ENCODE peak calls at places on chromosomes 16 and 17, in four cellular contexts. Z, S, M and K are unnamed samples.

GRCh38 chr16:67652578-67653130 is 7.4 kb downstream of the ACD start:
- DNase-seq in Z (no peak), M (peak; percentile 49), S (no peak), K (no peak)

GRCh38 chr16:88928405-88929375 is 48.3 kb downstream of the CBFA2T3 start:
- DNase-seq in S (no peak), M (no peak), Z (no peak), K (peak; percentile 50)

GRCh38 chr16:31052131-31052530 is 18.8 kb downstream of the STX4 start:
- DNase-seq in M (peak; percentile 96), Z (no peak), S (no peak), K (no peak)

GRCh38 chr16:68605746-68606145 is 39.4 kb upstream of the CDH3 start:
- DNase-seq in Z (no peak), M (peak; percentile 96), S (no peak), K (no peak)

GRCh38 chr17:50063516-50064252 is 7.8 kb downstream of the ITGA3 start:
- DNase-seq in Z (no peak), S (no peak), M (peak; percentile 64), K (no peak)

GRCh38 chr17:65092262-65092661 is 35.7 kb upstream of the GNA13 start:
- DNase-seq in Z (no peak), M (peak; percentile 30), S (no peak), K (no peak)

GRCh38 chr17:5485270-5486205 is at the start of gene DERL2:
- DNase-seq in M (peak; percentile 20), Z (no peak), S (no peak), K (no peak)

GRCh38 chr17:68865584-68865983 is 89.6 kb downstream of the ABCA8 start:
- DNase-seq in S (no peak), Z (no peak), M (no peak), K (no peak)

GRCh38 chr16:88461291-88462269 is 8.5 kb downstream of the ZFPM1 start:
- DNase-seq in M (no peak), Z (no peak), S (no peak), K (no peak)

GRCh38 chr17:63626551-63627228 is 4.5 kb downstream of the MAP3K3 start:
- DNase-seq in M (peak; percentile 13), S (no peak), Z (no peak), K (no peak)

GRCh38 chr17:61219460-61219859 is 180.2 kb upstream of the TBX2 start:
- DNase-seq in S (no peak), Z (no peak), M (no peak), K (peak; percentile 22)

GRCh38 chr16:78537511-78537910 is 438.1 kb downstream of the WWOX start:
- DNase-seq in M (no peak), Z (no peak), S (no peak), K (no peak)
- TF ChIP-seq CTCF in M (no peak), Z (no peak), S (no peak), K (no peak)

DNA sequence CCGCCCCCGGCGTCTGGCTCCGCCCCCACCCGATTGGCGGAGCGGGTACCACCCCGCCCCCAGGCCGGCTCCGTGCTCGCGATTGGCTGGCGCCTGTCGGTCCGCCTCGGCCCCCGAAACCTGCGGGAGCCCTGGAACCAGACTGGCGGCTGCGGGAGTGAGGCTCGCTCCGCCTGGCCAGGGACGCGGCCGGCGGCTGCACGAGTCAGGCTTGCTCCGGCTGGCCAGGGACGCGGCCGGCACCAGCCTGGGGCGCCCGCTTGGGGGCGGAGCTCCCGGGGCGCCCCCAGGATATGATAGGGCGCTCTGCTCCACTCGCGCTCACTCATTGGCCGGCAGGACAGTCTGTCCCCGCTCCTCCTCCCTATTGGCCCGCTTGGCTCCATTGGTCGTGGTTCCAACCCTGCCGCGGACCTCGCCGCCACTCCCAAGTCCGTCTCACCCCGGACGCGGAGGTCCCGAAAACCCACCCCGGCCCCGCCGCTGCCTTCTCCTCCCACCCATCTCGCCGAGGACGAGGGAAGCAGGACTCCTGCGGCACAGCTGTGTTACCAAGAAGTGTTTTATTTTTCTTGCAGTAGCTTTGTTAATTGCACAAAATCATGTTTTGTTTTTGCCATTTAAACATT is 340 bp upstream of the ROGDI start:
- DNase-seq in M (peak; percentile 93), S (peak; percentile 89), Z (peak; percentile 93), K (peak; percentile 92)
- TF ChIP-seq CTCF in M (no peak), S (no peak), Z (no peak), K (peak; percentile 43)

GRCh38 chr16:22977294-22977697 is 163.3 kb downstream of the HS3ST2 start:
- DNase-seq in M (peak; percentile 28), S (no peak), Z (peak; percentile 17), K (no peak)
- TF ChIP-seq CTCF in M (peak; percentile 39), S (peak; percentile 46), Z (peak; percentile 8), K (peak; percentile 22)

GRCh38 chr16:1976951-1977874 is 4.1 kb downstream of the NOXO1 start:
- DNase-seq in M (no peak), Z (no peak), S (no peak), K (no peak)
- TF ChIP-seq CTCF in M (no peak), Z (no peak), S (no peak), K (no peak)

DNA sequence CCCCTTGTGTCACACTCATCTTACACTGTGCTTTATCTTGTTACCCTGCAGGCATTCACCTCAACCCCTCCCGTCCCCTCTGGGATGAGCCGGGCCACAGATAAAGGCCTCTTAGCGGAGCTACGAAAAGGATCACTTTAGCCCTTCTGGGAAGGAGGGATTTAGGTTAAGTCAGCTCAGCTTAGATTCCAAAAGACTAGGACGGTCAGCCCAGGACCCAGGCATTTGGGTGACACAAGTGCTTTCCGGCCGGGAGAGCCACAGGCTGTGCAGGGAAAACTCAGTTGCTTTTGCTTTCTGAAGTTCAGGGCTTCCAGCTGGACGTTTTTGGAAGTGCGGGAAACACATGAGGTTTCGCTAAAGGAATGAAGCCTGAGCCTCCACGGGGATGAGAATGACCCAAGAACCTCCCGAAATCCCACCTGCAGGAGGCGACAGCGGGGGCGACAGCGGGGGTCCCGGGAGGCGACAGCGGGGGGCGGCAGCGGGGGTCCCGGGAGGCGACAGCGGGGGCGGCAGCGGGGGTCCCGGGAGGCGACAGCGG is 11.6 kb upstream of the METRNL start:
- DNase-seq in Z (no peak), S (no peak), M (no peak), K (no peak)
- TF ChIP-seq CTCF in Z (no peak), S (peak; percentile 18), M (peak; percentile 8), K (no peak)

GRCh38 chr16:1763521-1764511 is 7.5 kb downstream of the NME3 start:
- DNase-seq in S (peak; percentile 67), M (peak; percentile 41), Z (no peak), K (peak; percentile 88)
- TF ChIP-seq CTCF in S (peak; percentile 62), M (no peak), Z (no peak), K (peak; percentile 64)

DNA sequence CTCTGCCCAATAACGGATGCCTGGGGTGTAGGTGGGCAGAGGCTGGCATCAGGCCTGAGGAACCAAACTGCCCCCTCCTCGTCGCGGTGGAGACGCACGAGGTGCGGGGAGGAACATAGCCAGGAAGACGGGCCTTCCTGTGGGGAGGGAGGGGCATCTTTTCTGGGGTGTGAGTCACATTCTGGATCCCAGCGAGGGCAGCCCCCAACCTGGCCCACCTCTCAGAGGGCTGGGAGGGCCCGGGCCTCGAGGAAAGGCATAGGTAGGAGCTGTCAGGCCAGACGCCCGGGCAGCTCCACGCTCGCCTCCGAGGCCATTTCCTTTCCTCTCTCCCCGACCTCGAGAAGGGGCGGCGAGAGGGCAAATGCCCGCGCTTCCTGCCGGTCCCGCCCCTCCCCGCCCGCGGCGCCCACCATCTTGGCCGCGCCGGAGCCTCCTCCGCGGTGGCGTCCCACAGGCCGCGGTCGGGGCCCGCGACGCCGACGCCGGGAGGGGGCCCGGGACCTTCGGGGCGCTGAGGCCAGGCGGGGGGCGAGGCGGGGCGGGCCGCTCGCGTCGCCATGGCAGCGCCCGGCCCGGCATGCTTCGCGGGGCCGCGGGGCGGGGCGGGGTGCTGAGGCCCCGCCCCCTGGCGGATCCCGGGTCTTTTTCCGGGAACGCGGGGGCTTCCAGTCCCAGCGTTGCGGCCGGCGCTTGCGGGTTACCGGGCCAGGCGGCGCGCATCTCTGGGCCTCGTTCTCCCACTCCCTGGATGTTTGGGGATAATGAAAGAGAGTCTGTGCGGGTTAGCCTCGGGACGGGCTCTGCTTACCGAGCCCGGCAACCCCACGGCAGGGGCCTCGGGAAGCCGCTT is 13.2 kb downstream of the RAI1 start:
- DNase-seq in S (peak; percentile 57), Z (peak; percentile 76), M (peak; percentile 67), K (peak; percentile 67)
- TF ChIP-seq CTCF in S (no peak), Z (no peak), M (no peak), K (no peak)

GRCh38 chr17:56523042-56523441 is 70.5 kb upstream of the NOG start:
- DNase-seq in M (no peak), S (no peak), Z (no peak), K (no peak)
- TF ChIP-seq CTCF in M (no peak), S (no peak), Z (no peak), K (no peak)

GRCh38 chr17:43006639-43007551 is at the start of gene IFI35:
- DNase-seq in Z (peak; percentile 94), M (peak; percentile 74), S (peak; percentile 36), K (peak; percentile 68)
- TF ChIP-seq CTCF in Z (peak; percentile 44), M (peak; percentile 27), S (peak; percentile 41), K (no peak)